ENCODE peak calls at places on chromosomes 5 and 9, in five cellular contexts. I is stimulated activated CD4-positive, alpha-beta T cell treated with anti-CD3 and anti-CD28 coated beads, Interleukin-1b, Interleukin-23, amount 100 ng/mL, for 1 hour; V is iPS DF 6.9; R is breast epithelium; E is mesendoderm. P is an unnamed sample.

GRCh38 chr9:2785060-2785459 is 58.8 kb downstream of the PUM3 start:
- DNase-seq in I (no peak), V (no peak), R (no peak), E (no peak), P (no peak)

GRCh38 chr5:9284272-9284671 is 261.6 kb downstream of the SEMA5A start:
- DNase-seq in I (no peak), V (no peak), R (no peak), E (no peak), P (no peak)

GRCh38 chr5:132788508-132788907 is 11.5 kb upstream of the SEPTIN8 start:
- DNase-seq in I (no peak), V (no peak), R (no peak), E (no peak), P (no peak)

GRCh38 chr9:133129001-133129799 is 8.2 kb upstream of the RALGDS start:
- DNase-seq in I (no peak), V (no peak), R (no peak), E (no peak), P (no peak)

GRCh38 chr9:85541876-85542275 is 199.9 kb downstream of the AGTPBP1 start:
- DNase-seq in I (no peak), V (no peak), R (no peak), E (peak; percentile 30), P (no peak)

GRCh38 chr5:7053528-7054209 is 340.4 kb downstream of the TENT4A start:
- DNase-seq in I (no peak), V (no peak), R (no peak), E (no peak), P (no peak)

GRCh38 chr5:178333821-178334481 is 101.3 kb upstream of the PHYKPL start:
- DNase-seq in I (no peak), V (no peak), R (no peak), E (no peak), P (no peak)

GRCh38 chr5:148640471-148640870 is 13.9 kb downstream of the HTR4 start:
- DNase-seq in I (no peak), V (no peak), R (no peak), E (peak; percentile 25), P (no peak)

GRCh38 chr9:106947501-106947900 is 84.5 kb downstream of the ZNF462 start:
- DNase-seq in I (no peak), V (no peak), R (no peak), E (no peak), P (no peak)

GRCh38 chr5:539469-540214 is 15.4 kb upstream of the SLC9A3 start:
- DNase-seq in I (no peak), V (no peak), R (no peak), E (no peak), P (no peak)

GRCh38 chr5:141965071-141965470 is 3.8 kb upstream of the RNF14 start:
- DNase-seq in I (no peak), V (no peak), R (no peak), E (no peak), P (no peak)

GRCh38 chr5:88544131-88544530 is 275.5 kb upstream of the TMEM161B start:
- DNase-seq in I (no peak), V (no peak), R (no peak), E (no peak), P (no peak)

GRCh38 chr9:114308361-114308950 is 14.4 kb upstream of the ORM1 start:
- DNase-seq in I (no peak), V (no peak), R (no peak), E (no peak), P (no peak)

GRCh38 chr5:40754381-40755092 is 1.2 kb downstream of the TTC33 start:
- DNase-seq in I (no peak), V (no peak), R (no peak), E (peak; percentile 27), P (peak; percentile 20)

GRCh38 chr9:121748727-121749546 is 97.5 kb downstream of the DAB2IP start:
- DNase-seq in I (no peak), V (no peak), R (no peak), E (no peak), P (no peak)